ENCODE peak calls at places on chromosome 10, in six cellular contexts. B, A, T, Q, X and H are unnamed samples. For H3K79me2, the result is how much of the 10 kb centered on the place peaks cover.

GRCh38 chr10:73601486-73601921 is 10.4 kb upstream of the USP54 start:
- DNase-seq in B (peak), A (peak), T (peak), Q (no peak), X (no peak), H (no peak)

GRCh38 chr10:48493083-48493871 is 111.6 kb downstream of the ARHGAP22 start:
- DNase-seq in B (no peak), A (no peak), T (no peak), Q (no peak), X (no peak), H (no peak)

GRCh38 chr10:126088144-126088543 is 191.8 kb downstream of the FANK1 start:
- DNase-seq in B (no peak), A (no peak), T (peak), Q (no peak), X (no peak), H (no peak)

GRCh38 chr10:32446701-32447406 is 914 bp downstream of the CCDC7 start:
- DNase-seq in B (peak), A (no peak), T (peak), Q (no peak), X (peak), H (peak)

GRCh38 chr10:76352300-76352699 is 920.9 kb downstream of the LRMDA start:
- DNase-seq in B (no peak), A (peak), T (peak), Q (no peak), X (peak), H (no peak)

GRCh38 chr10:101050206-101051069 is 11.4 kb upstream of the KAZALD1 start:
- DNase-seq in B (peak), A (peak), T (no peak), Q (peak), X (no peak), H (peak)

GRCh38 chr10:123556049-123556448 is 110.1 kb upstream of the GPR26 start:
- DNase-seq in B (no peak), A (no peak), T (no peak), Q (no peak), X (no peak), H (no peak)

GRCh38 chr10:102657984-102658724 is 13.9 kb downstream of the TRIM8 start:
- DNase-seq in B (no peak), A (peak), T (no peak), Q (no peak), X (no peak), H (no peak)

GRCh38 chr10:31830887-31831286 is 97.7 kb downstream of the ARHGAP12 start:
- DNase-seq in B (no peak), A (peak), T (peak), Q (no peak), X (no peak), H (no peak)

GRCh38 chr10:127735156-127735555 is 1.8 kb upstream of the FOXI2 start:
- DNase-seq in B (no peak), A (no peak), T (no peak), Q (no peak), X (no peak), H (no peak)

GRCh38 chr10:76743169-76743568 is 894.4 kb downstream of the KCNMA1 start:
- DNase-seq in B (no peak), A (no peak), T (no peak), Q (no peak), X (no peak), H (no peak)

GRCh38 chr10:5159126-5159525 is 25.8 kb downstream of the AKR1C8 start:
- DNase-seq in B (no peak), A (peak), T (no peak), Q (no peak), X (no peak), H (no peak)

GRCh38 chr10:58641095-58641531 is 128.4 kb downstream of the BICC1 start:
- DNase-seq in B (peak), A (peak), T (peak), Q (peak), X (peak), H (no peak)

GRCh38 chr10:74585231-74586087 is 240.9 kb upstream of the KAT6B start:
- DNase-seq in B (no peak), A (no peak), T (no peak), Q (peak), X (no peak), H (peak)

GRCh38 chr10:67977246-67977645 is 92.8 kb downstream of the SIRT1 start:
- DNase-seq in B (no peak), A (no peak), T (no peak), Q (no peak), X (no peak), H (no peak)

GRCh38 chr10:94123253-94123995 is 129.7 kb downstream of the PLCE1 start:
- DNase-seq in B (peak), A (peak), T (peak), Q (peak), X (no peak), H (no peak)

GRCh38 chr10:99391346-99391745 is 39.1 kb downstream of the GOT1 start:
- DNase-seq in B (no peak), A (no peak), T (no peak), Q (no peak), X (no peak), H (no peak)

GRCh38 chr10:12572281-12572680 is 222.9 kb downstream of the CAMK1D start:
- DNase-seq in B (no peak), A (no peak), T (no peak), Q (no peak), X (no peak), H (no peak)

GRCh38 chr10:24428410-24428782 is 219.5 kb downstream of the KIAA1217 start:
- DNase-seq in B (no peak), A (peak), T (peak), Q (no peak), X (peak), H (no peak)

GRCh38 chr10:119653209-119653608 is 2.0 kb downstream of the BAG3 start:
- DNase-seq in B (no peak), A (no peak), T (no peak), Q (no peak), X (no peak), H (peak)

GRCh38 chr10:52115823-52116222 is 198.3 kb upstream of the DKK1 start:
- DNase-seq in B (no peak), A (peak), T (peak), Q (no peak), X (no peak), H (no peak)

GRCh38 chr10:12350167-12350872 is 973 bp downstream of the CAMK1D start:
- DNase-seq in B (peak), A (peak), T (peak), Q (peak), X (no peak), H (peak)

GRCh38 chr10:110758898-110759297 is 112.8 kb upstream of the PDCD4 start:
- DNase-seq in B (no peak), A (peak), T (peak), Q (peak), X (no peak), H (no peak)

GRCh38 chr10:8173243-8173865 is 118.9 kb downstream of the GATA3 start:
- DNase-seq in B (no peak), A (no peak), T (no peak), Q (no peak), X (no peak), H (no peak)

GRCh38 chr10:34743804-34744203 is 71.3 kb downstream of the PARD3 start:
- DNase-seq in B (no peak), A (no peak), T (peak), Q (no peak), X (no peak), H (no peak)

GRCh38 chr10:98425511-98426352 is 10.8 kb upstream of the PYROXD2 start:
- DNase-seq in B (peak), A (peak), T (no peak), Q (peak), X (peak), H (peak)

GRCh38 chr10:43574035-43574892 is at the start of gene ZNF239:
- DNase-seq in B (peak), A (peak), T (peak), Q (peak), X (peak), H (no peak)

GRCh38 chr10:103800789-103801540 is 54.4 kb downstream of the SH3PXD2A start:
- DNase-seq in B (no peak), A (peak), T (no peak), Q (no peak), X (no peak), H (no peak)

GRCh38 chr10:78921906-78922305 is 146.9 kb upstream of the ZMIZ1 start:
- DNase-seq in B (no peak), A (no peak), T (no peak), Q (no peak), X (no peak), H (no peak)

GRCh38 chr10:75191821-75192568 is 18.6 kb upstream of the VDAC2 start:
- DNase-seq in B (peak), A (peak), T (peak), Q (no peak), X (no peak), H (no peak)

GRCh38 chr10:46547881-46548780 is 8.3 kb downstream of the GPRIN2 start:
- DNase-seq in B (no peak), A (peak), T (peak), Q (no peak), X (no peak), H (peak)

GRCh38 chr10:15433850-15434537 is 62.9 kb upstream of the FAM171A1 start:
- DNase-seq in B (peak), A (peak), T (peak), Q (peak), X (peak), H (peak)

GRCh38 chr10:88401671-88402347 is 181.3 kb downstream of the RNLS start:
- DNase-seq in B (no peak), A (no peak), T (no peak), Q (no peak), X (no peak), H (no peak)

GRCh38 chr10:112526906-112527305 is 79.9 kb downstream of the VTI1A start:
- DNase-seq in B (no peak), A (no peak), T (no peak), Q (peak), X (peak), H (no peak)

GRCh38 chr10:33073641-33074410 is 115.8 kb upstream of the ITGB1 start:
- DNase-seq in B (no peak), A (no peak), T (no peak), Q (no peak), X (no peak), H (no peak)

GRCh38 chr10:59336632-59337031 is 25.7 kb downstream of the FAM13C start:
- DNase-seq in B (no peak), A (no peak), T (peak), Q (no peak), X (no peak), H (no peak)

GRCh38 chr10:54415483-54415882 is 385.5 kb downstream of the PCDH15 start:
- DNase-seq in B (no peak), A (peak), T (no peak), Q (no peak), X (no peak), H (no peak)

DNA sequence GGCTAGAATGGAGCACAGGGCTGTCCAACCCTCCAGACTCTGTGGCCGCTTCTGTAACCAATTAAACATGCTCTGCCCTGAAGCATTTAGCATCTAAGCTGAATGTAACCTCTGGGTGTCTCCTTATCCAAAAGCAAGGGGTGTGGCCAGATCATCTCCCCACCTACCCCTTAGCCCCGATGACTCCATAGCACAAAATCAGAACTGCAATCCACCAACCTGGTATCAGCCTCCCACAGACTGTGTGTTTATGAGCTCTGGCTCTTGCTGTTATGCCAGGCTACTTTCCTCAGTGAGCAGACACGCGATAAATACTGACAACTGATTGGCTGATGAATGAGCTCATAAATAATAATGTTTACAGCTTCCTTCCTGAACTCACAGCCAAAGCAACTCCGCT is 3.2 kb downstream of the FRMD4A start:
- DNase-seq in B (no peak), A (no peak), T (no peak), Q (no peak), X (no peak), H (no peak)
- H3K4me3 ChIP-seq in B (no peak), A (no peak), T (no peak), Q (no peak), X (no peak), H (no peak)

GRCh38 chr10:71265618-71266146 is 53.3 kb downstream of the UNC5B start:
- DNase-seq in B (no peak), A (no peak), T (no peak), Q (no peak), X (no peak), H (no peak)

GRCh38 chr10:71267508-71268240 is 51.4 kb upstream of the SLC29A3 start:
- DNase-seq in B (no peak), A (no peak), T (no peak), Q (no peak), X (no peak), H (no peak)

GRCh38 chr10:71265201-71265575 is 52.8 kb downstream of the UNC5B start:
- DNase-seq in B (no peak), A (no peak), T (no peak), Q (no peak), X (no peak), H (no peak)

GRCh38 chr10:71266918-71267442 is 52.1 kb upstream of the SLC29A3 start:
- DNase-seq in B (no peak), A (no peak), T (no peak), Q (no peak), X (no peak), H (no peak)

DNA sequence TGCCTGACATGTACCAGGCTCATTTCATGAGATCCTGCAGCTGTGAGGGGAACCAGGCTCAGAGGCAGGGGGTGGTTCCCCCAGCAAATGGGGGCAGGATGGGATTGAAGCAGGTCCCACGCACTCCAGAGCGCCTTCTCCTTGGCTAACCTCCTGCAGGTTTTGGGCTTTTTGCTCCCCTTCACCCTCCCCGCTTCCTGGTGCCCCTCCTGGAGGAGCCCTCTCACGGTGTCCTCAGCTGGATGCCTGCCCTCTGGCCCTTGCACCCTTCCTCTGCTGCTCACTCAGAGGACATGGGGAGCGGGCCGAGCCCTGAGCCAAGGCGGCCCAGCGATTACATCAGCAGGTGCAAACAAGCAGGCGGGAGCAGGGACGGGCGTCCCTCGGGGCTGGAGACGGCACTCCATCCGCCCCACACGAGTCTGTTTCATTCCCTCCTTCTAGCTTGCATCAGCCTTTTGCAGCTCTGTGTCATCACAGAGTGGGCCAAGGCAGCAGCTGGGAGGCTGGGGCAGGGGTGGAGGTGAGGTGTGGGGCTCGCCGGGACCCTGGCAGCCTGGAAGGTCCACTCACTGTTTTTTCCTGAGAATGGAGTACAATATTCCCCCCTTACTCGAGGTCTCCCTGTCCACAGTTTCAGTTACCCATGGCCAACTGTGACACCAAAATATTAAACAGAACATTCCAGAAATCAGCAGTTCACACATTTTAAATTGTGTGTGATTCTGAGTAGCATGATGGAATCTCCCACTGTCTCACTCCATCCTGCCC is 52.7 kb upstream of the SLC29A3 start:
- DNase-seq in B (peak), A (no peak), T (peak), Q (no peak), X (no peak), H (peak)
- H3K79me2 ChIP-seq in B (under half), A (under half), T (under half), Q (under half), X (under half), H (under half)

GRCh38 chr10:70053896-70054641 is 1.4 kb downstream of the MACROH2A2 start:
- DNase-seq in B (peak), A (peak), T (no peak), Q (peak), X (peak), H (no peak)
- TF ChIP-seq CTCF in B (peak), A (peak), T (no peak), Q (peak), X (peak), H (no peak)

GRCh38 chr10:114682532-114682931 is 24.5 kb upstream of the ABLIM1 start:
- DNase-seq in B (no peak), A (no peak), T (no peak), Q (no peak), X (no peak), H (no peak)

GRCh38 chr10:114683593-114683992 is 25.5 kb upstream of the ABLIM1 start:
- DNase-seq in B (no peak), A (no peak), T (no peak), Q (no peak), X (no peak), H (no peak)

GRCh38 chr10:114682121-114682520 is 24.0 kb upstream of the ABLIM1 start:
- DNase-seq in B (no peak), A (no peak), T (no peak), Q (peak), X (no peak), H (no peak)

GRCh38 chr10:114684085-114684821 is 26.2 kb upstream of the ABLIM1 start:
- DNase-seq in B (peak), A (peak), T (peak), Q (no peak), X (no peak), H (no peak)

GRCh38 chr10:114683162-114683561 is 25.1 kb upstream of the ABLIM1 start:
- DNase-seq in B (no peak), A (peak), T (peak), Q (no peak), X (no peak), H (no peak)
- H3K4me3 ChIP-seq in B (no peak), A (no peak), T (no peak), Q (no peak), X (no peak), H (no peak)

DNA sequence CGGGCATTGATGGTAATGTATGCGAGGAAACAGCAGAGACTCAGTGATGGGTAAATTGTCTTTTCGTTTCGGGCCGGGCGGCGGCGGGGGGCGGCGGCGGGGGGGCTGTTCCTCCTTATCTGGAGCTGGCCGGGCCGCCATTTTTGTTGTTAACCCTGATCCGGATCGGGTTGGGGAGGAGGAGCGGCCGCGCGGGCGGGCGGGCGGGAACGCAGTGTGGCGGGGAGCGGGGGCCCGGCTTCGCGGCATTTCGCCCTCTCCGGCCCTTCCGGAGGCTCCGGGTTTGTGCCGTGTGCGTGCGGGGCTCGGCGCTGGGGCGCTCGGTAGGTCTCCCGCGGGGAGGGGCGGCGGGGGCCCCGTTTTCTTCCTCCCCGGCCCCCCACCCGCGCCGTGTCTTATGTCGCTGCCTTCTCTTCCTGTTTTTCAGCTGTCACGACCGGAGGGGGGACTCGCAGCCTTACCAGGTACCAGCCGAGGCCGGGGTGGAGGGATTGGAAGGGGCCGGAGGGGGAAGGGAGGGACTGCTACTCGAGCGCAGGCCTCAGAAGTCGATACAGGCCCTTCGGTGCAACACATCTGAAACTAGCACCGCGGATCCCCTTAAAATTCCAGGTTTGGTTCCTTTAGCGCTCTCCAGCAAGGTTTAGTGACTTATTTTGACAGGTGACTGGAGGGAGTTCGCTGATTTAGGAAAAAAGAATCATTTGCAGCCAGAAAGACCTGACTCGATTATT is 820 bp downstream of the WAC start:
- DNase-seq in B (peak), A (peak), T (no peak), Q (peak), X (no peak), H (peak)
- H3K79me2 ChIP-seq in B (half or more), A (half or more), T (half or more), Q (half or more), X (half or more), H (half or more)

GRCh38 chr10:86190291-86190690 is 176.3 kb downstream of the GRID1 start:
- DNase-seq in B (no peak), A (no peak), T (no peak), Q (no peak), X (no peak), H (no peak)
- TF ChIP-seq CTCF in B (no peak), A (no peak), T (no peak), Q (no peak), X (no peak), H (no peak)